ENCODE peak calls at places on chromosomes 3 and 15, in four cellular contexts. R is HepG2, F is K562, G is H1. P is an unnamed sample.

GRCh38 chr3:56005196-56005805 is 463.0 kb downstream of the ERC2 start:
- DNase-seq in F (no peak), G (no peak), R (no peak), P (no peak)

GRCh38 chr3:30779686-30780287 is 114.7 kb downstream of the GADL1 start:
- DNase-seq in G (peak), R (peak), F (no peak), P (peak)

GRCh38 chr15:56996746-56997470 is 78.5 kb downstream of the TCF12 start:
- DNase-seq in G (no peak), R (no peak), F (no peak), P (no peak)

GRCh38 chr15:51681303-51681963 is at the start of gene SCG3:
- DNase-seq in G (peak), R (peak), F (peak), P (peak)

GRCh38 chr15:84398763-84399701 is 163.5 kb downstream of the GOLGA6L4 start:
- DNase-seq in R (no peak), F (peak), G (peak), P (no peak)

GRCh38 chr3:123618768-123619484 is 34.1 kb upstream of the HACD2 start:
- DNase-seq in R (no peak), F (no peak), G (no peak), P (no peak)

GRCh38 chr3:16554126-16554525 is 40.6 kb upstream of the RFTN1 start:
- DNase-seq in F (no peak), R (no peak), G (no peak), P (no peak)

GRCh38 chr15:62777657-62778056 is 264.9 kb upstream of the TPM1 start:
- DNase-seq in G (no peak), R (no peak), F (no peak), P (no peak)

GRCh38 chr3:147360936-147361670 is 45.2 kb downstream of the ZIC4 start:
- DNase-seq in G (peak), R (no peak), F (no peak), P (peak)

GRCh38 chr3:129978123-129978522 is 3.6 kb downstream of the TRH start:
- DNase-seq in F (no peak), R (no peak), G (no peak), P (no peak)

GRCh38 chr15:41568350-41569017 is 9.5 kb downstream of the TYRO3 start:
- DNase-seq in G (peak), R (peak), F (peak), P (peak)
- TF ChIP-seq JUN in G (no peak), R (no peak), F (no peak), P (no peak)

GRCh38 chr15:70025413-70026296 is 72.1 kb downstream of the TLE3 start:
- DNase-seq in F (no peak), R (no peak), G (no peak), P (no peak)
- TF ChIP-seq SP1 in F (no peak), R (no peak), G (no peak), P (no peak)

GRCh38 chr15:73991260-73991659 is 835 bp downstream of the STOML1 start:
- DNase-seq in F (no peak), G (no peak), R (no peak), P (no peak)
- TF ChIP-seq JUN in F (no peak), G (no peak), R (no peak), P (no peak)

GRCh38 chr3:189674249-189674913 is 43.2 kb downstream of the TP63 start:
- DNase-seq in F (no peak), R (no peak), G (no peak), P (no peak)
- TF ChIP-seq SP1 in F (no peak), R (no peak), G (no peak), P (no peak)

DNA sequence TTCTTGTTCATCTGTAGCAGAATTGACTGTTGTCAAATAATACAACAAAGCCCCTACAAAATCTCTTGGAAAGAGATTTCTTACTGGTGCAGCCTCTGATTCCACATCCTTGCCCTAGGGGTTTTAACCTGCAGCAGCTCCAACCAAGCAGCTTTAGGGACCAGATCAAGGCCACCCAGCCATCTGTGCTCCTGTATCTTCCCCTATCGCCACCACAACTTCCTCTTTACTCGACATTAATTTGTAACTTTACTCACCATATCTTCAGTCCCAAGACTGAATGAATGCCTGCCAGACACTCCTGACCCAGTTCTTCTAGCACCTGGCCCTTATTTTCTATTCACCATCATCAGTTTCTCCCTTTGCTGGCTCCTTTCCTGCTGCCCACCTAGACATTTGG is 156.6 kb upstream of the IL12A start:
- DNase-seq in F (no peak), G (no peak), R (no peak), P (no peak)
- TF ChIP-seq JUN in F (no peak), G (no peak), R (no peak), P (no peak)

GRCh38 chr3:46071222-46071621 is 43.9 kb upstream of the XCR1 start:
- DNase-seq in G (no peak), R (no peak), F (no peak), P (no peak)
- TF ChIP-seq SP1 in G (no peak), R (no peak), F (no peak), P (no peak)